ENCODE peak calls at places on chromosomes 11 and 22, in eight cellular contexts. J, V, N, R, A, H, D and X are unnamed samples.
A peak's percentile ranks its signal among the peaks of the same experiment; 100 is the strongest.

GRCh38 chr11:132538642-132539041 is 993.7 kb downstream of the OPCML start:
- DNase-seq in N (no peak), V (no peak), D (no peak), H (no peak), J (no peak), R (no peak), A (no peak), X (no peak)

GRCh38 chr11:71372693-71373657 is 75.2 kb downstream of the DHCR7 start:
- DNase-seq in R (no peak), V (no peak), H (peak; percentile 14), J (peak; percentile 42), A (no peak), N (no peak), D (no peak), X (no peak)

GRCh38 chr11:15969281-15969680 is 387.1 kb downstream of the SOX6 start:
- DNase-seq in A (peak; percentile 41), D (peak; percentile 50), J (no peak), N (peak; percentile 81), H (peak; percentile 54), V (no peak), R (peak; percentile 43), X (peak; percentile 81)

GRCh38 chr22:45964372-45964771 is 12.6 kb downstream of the WNT7B start:
- DNase-seq in D (no peak), J (no peak), A (no peak), V (no peak), N (no peak), R (no peak), H (no peak), X (no peak)

GRCh38 chr22:40001800-40002577 is 7.2 kb downstream of the FAM83F start:
- DNase-seq in N (no peak), A (no peak), H (no peak), R (no peak), V (no peak), D (no peak), J (no peak), X (no peak)

GRCh38 chr11:118845369-118845768 is 38.3 kb upstream of the CXCR5 start:
- DNase-seq in R (no peak), J (no peak), N (no peak), V (no peak), H (no peak), D (no peak), A (no peak), X (no peak)

GRCh38 chr11:97615541-97615940 is 1225.7 kb downstream of the JRKL start:
- DNase-seq in V (no peak), H (no peak), R (no peak), N (no peak), J (no peak), A (no peak), D (no peak), X (no peak)

GRCh38 chr22:24205438-24206189 is 24.3 kb downstream of the SUSD2 start:
- DNase-seq in N (no peak), R (no peak), V (no peak), A (no peak), D (no peak), J (no peak), H (no peak), X (peak; percentile 28)

GRCh38 chr11:15159085-15159484 is 44.4 kb downstream of the INSC start:
- DNase-seq in A (no peak), D (peak; percentile 23), H (no peak), J (peak; percentile 38), V (no peak), R (peak; percentile 25), N (no peak), X (no peak)

GRCh38 chr22:37165940-37166674 is 16.4 kb upstream of the IL2RB start:
- DNase-seq in R (no peak), V (no peak), H (no peak), D (no peak), N (no peak), A (no peak), J (no peak), X (no peak)

GRCh38 chr11:17504330-17505107 is 27.9 kb upstream of the ABCC8 start:
- DNase-seq in H (peak; percentile 88), N (peak; percentile 77), R (peak; percentile 76), V (no peak), D (peak; percentile 92), A (peak; percentile 68), J (peak; percentile 93), X (peak; percentile 95)

GRCh38 chr11:112132737-112133136 is 31.2 kb downstream of the IL18 start:
- DNase-seq in J (no peak), D (no peak), R (no peak), A (no peak), N (no peak), H (no peak), V (no peak), X (no peak)

GRCh38 chr22:40345801-40346177 is 511 bp upstream of the ADSL start:
- DNase-seq in V (no peak), A (no peak), J (peak; percentile 53), H (peak; percentile 47), R (peak; percentile 63), D (peak; percentile 67), N (peak; percentile 14), X (peak; percentile 22)

GRCh38 chr11:5818245-5818865 is 9.6 kb downstream of the OR52N2 start:
- DNase-seq in D (no peak), A (no peak), N (no peak), J (no peak), R (no peak), H (no peak), V (no peak), X (no peak)

GRCh38 chr11:73218106-73218829 is at the start of gene P2RY2:
- DNase-seq in J (peak; percentile 88), V (peak; percentile 72), N (peak; percentile 82), R (peak; percentile 93), H (peak; percentile 79), D (peak; percentile 91), A (no peak), X (peak; percentile 78)

GRCh38 chr11:64754124-64754918 is 5.5 kb downstream of the PYGM start:
- DNase-seq in D (no peak), R (no peak), H (no peak), J (no peak), A (no peak), V (peak; percentile 57), N (no peak), X (peak; percentile 11)

GRCh38 chr11:33452806-33453205 is 195.6 kb downstream of the HIPK3 start:
- DNase-seq in V (no peak), H (no peak), A (no peak), J (no peak), D (no peak), N (no peak), R (no peak), X (no peak)

DNA sequence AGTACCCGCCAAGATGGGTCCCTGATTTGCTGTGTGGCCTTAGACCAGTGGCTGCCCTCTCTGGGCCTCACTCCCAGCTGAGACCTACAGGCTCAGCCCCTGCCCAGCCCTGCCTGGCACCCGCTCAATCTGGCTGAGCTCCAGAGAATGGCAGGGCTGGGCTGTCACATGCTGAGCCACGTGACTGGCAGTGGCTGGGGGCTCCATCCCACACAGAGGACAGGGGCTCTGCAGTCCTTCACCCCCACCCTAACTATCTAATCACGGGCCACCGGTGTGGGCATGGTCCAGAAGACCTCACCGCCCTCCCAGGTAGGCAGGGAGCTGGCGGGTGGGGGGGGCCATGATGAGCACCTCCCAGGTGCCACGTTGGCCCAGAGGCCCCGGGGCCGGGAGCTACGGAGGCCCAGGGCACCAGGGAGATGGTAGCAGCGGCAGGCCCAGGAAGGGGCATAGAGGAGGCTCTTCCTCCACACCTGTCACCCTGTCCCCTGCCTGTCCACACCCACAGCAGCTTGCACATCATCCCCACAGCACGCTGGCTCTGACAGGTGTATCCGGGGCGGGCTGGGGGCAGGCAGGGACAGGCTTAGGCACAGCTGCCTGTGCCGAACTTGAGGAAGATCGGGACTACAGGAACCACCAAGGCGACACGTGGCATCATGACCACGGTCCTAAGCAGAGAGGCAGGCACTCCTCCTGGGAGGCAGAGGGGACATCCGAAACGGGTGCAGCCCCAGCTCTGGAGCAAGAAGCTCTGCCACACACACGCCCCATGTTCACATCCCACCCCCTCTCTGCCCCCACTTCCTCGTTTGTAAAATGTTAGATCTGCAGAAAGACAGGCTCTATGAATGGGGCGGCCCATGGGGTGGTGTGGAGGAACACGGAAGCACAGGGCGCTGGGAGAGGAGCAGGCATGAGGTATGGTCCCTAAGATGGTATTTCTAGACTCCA is 1.5 kb upstream of the ALDH3B1 start:
- DNase-seq in J (no peak), N (no peak), D (peak; percentile 76), A (no peak), V (peak; percentile 48), H (no peak), R (peak; percentile 87), X (peak; percentile 59)
- H3K4me1 ChIP-seq in J (peaks cover 14% of the 10 kb centered on the region), N (peaks cover 31% of the 10 kb centered on the region), D (peaks cover 40% of the 10 kb centered on the region), A (no peaks in the 10 kb centered on the region), V (peaks cover 42% of the 10 kb centered on the region), H (peaks cover 7% of the 10 kb centered on the region), R (peaks cover 6% of the 10 kb centered on the region), X (peaks cover 63% of the 10 kb centered on the region)

DNA sequence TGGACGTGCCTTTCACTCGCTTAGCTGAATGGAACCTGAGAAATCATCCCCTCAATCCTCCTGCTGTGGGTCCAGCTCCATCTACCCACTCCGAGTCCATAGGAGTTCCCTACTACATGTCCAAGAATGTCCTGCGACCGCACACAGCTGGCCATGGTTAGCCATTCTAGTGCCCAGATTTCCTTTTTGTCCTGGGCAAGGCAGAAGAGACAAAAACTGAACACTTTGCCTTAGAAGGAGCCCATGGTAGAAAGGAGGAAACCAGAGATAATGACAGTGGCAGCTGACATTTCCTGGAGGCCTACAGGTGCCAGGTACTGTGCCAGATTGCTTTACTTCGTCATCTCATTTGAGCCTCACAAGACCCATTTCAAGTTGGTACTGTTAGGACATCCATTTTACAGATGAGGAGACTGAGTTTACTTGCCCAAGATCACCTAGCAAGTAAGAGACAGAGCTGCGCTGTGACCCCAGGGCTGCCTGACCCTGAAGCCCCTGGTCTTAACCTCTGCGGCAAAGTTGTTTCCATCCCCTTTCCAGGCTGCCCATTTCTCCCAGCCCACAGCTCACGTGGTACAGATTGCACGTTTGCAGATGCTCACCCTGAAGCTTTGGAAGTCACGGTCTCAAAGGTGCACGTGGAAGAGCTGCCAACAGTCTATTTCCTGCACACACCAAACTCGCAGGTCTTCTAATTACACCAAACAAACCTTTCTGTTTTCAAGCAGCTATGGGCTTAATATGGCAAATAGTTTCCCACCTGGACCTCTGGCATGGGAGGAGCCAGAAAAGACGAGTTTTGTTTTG is 112.7 kb downstream of the ZBTB16 start:
- DNase-seq in R (no peak), V (no peak), J (no peak), H (no peak), N (no peak), D (no peak), A (no peak), X (no peak)
- H3K4me1 ChIP-seq in R (peaks cover 30% of the 10 kb centered on the region), V (peaks cover 14% of the 10 kb centered on the region), J (peaks cover 61% of the 10 kb centered on the region), H (peaks cover 58% of the 10 kb centered on the region), N (peaks cover 98% of the 10 kb centered on the region), D (peaks cover 87% of the 10 kb centered on the region), A (peaks cover 79% of the 10 kb centered on the region), X (peaks cover 100% of the 10 kb centered on the region)

GRCh38 chr11:129089279-129089678 is 102.8 kb downstream of the ARHGAP32 start:
- DNase-seq in H (no peak), R (no peak), N (no peak), A (no peak), J (no peak), D (no peak), V (no peak), X (no peak)
- H3K4me1 ChIP-seq in H (no peaks in the 10 kb centered on the region), R (no peaks in the 10 kb centered on the region), N (no peaks in the 10 kb centered on the region), A (no peaks in the 10 kb centered on the region), J (no peaks in the 10 kb centered on the region), D (no peaks in the 10 kb centered on the region), V (no peaks in the 10 kb centered on the region), X (no peaks in the 10 kb centered on the region)

DNA sequence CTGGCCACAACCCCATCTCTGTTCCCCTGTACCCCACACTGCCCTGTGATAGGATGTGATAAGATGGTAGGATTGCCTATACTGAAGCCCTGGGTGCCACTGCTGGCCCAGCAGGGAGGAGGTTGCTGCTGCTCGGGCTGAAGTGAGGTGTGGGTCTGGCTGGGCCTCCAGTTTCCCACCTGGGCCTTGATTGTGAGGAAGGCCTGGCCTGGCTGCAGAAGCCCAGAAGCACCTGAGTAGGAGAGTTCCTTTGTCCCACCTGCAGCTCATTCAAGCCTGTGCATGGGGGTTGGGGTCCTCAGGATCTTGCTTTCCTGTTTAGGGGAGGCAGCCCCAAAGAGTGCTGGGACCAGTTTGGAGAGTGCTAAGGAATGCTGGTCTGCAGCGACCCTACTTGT is 3.3 kb downstream of the ST3GAL4 start:
- DNase-seq in H (no peak), N (no peak), D (no peak), V (no peak), J (no peak), R (no peak), A (no peak), X (no peak)
- H3K4me1 ChIP-seq in H (peaks cover 19% of the 10 kb centered on the region), N (peaks cover 91% of the 10 kb centered on the region), D (no peaks in the 10 kb centered on the region), V (peaks cover 9% of the 10 kb centered on the region), J (peaks cover 33% of the 10 kb centered on the region), R (peaks cover 9% of the 10 kb centered on the region), A (no peaks in the 10 kb centered on the region), X (peaks cover 21% of the 10 kb centered on the region)